ENCODE peak calls at places on chromosome 18, in seven cellular contexts. F is A549; M is stimulated activated CD4-positive, alpha-beta T cell treated with anti-CD3 and anti-CD28 coated beads, Interleukin-2, amount 100 ng/mL, for 24 hours; Q is germinal center; L is EH; I is MM.1S; Z is neuronal stem cell. J is an unnamed sample.

GRCh38 chr18:26763745-26764144 is 101.8 kb downstream of the AQP4 start:
- DNase-seq in F (no peak), I (no peak), Z (no peak), L (no peak), M (no peak), Q (no peak), J (no peak)

GRCh38 chr18:59085797-59086196 is 53.9 kb upstream of the SEC11C start:
- DNase-seq in L (peak; percentile 84), F (no peak), Q (no peak), I (no peak), M (no peak), Z (no peak), J (no peak)

GRCh38 chr18:21833619-21834300 is 93.2 kb downstream of the MIB1 start:
- DNase-seq in F (no peak), L (no peak), M (no peak), Q (no peak), I (no peak), Z (no peak), J (no peak)

GRCh38 chr18:78596794-78597193 is 382.8 kb upstream of the SALL3 start:
- DNase-seq in M (no peak), Q (no peak), Z (peak; percentile 20), I (no peak), L (no peak), F (no peak), J (peak; percentile 9)

GRCh38 chr18:13513015-13513414 is 213.3 kb downstream of the FAM210A start:
- DNase-seq in M (no peak), L (no peak), I (no peak), Q (no peak), Z (no peak), F (no peak), J (no peak)

GRCh38 chr18:69400976-69401474 is 337 bp downstream of the DOK6 start:
- DNase-seq in F (no peak), Z (peak; percentile 27), I (no peak), L (peak; percentile 11), M (no peak), Q (peak; percentile 5), J (no peak)

GRCh38 chr18:23716516-23716915 is 27.3 kb downstream of the LAMA3 start:
- DNase-seq in Z (no peak), M (no peak), L (peak; percentile 92), Q (no peak), I (no peak), F (no peak), J (peak; percentile 35)

GRCh38 chr18:11761553-11761952 is 72.5 kb downstream of the GNAL start:
- DNase-seq in F (peak; percentile 18), M (no peak), Z (no peak), Q (no peak), L (no peak), I (no peak), J (peak; percentile 25)

GRCh38 chr18:52160652-52161051 is 179.3 kb upstream of the DCC start:
- DNase-seq in I (no peak), Z (no peak), M (no peak), Q (no peak), F (peak; percentile 0), L (no peak), J (peak; percentile 76)

GRCh38 chr18:10352671-10353070 is 101.8 kb upstream of the APCDD1 start:
- DNase-seq in L (no peak), Q (no peak), M (no peak), Z (no peak), I (no peak), F (no peak), J (no peak)

GRCh38 chr18:12946549-12947354 is 1.1 kb upstream of the SEH1L start:
- DNase-seq in I (peak; percentile 21), F (peak; percentile 58), M (no peak), L (peak; percentile 96), Q (no peak), Z (peak; percentile 44), J (no peak)

GRCh38 chr18:24704921-24705620 is 244.6 kb downstream of the HRH4 start:
- DNase-seq in M (no peak), I (no peak), F (no peak), L (peak; percentile 79), Z (no peak), Q (no peak), J (no peak)

GRCh38 chr18:48402953-48403352 is 6.2 kb downstream of the ZBTB7C start:
- DNase-seq in Q (no peak), Z (no peak), F (no peak), I (no peak), L (no peak), M (no peak), J (no peak)

GRCh38 chr18:34921811-34922385 is 119.3 kb upstream of the MAPRE2 start:
- DNase-seq in L (no peak), I (no peak), Q (no peak), F (no peak), M (no peak), Z (no peak), J (no peak)

GRCh38 chr18:22250591-22250996 is 81.2 kb downstream of the GATA6 start:
- DNase-seq in Z (no peak), L (no peak), M (no peak), Q (no peak), I (no peak), F (no peak), J (no peak)

GRCh38 chr18:58915006-58915799 is 50.5 kb downstream of the ZNF532 start:
- DNase-seq in Q (no peak), L (peak; percentile 29), Z (no peak), F (peak; percentile 64), M (no peak), I (peak; percentile 77), J (no peak)

GRCh38 chr18:77461062-77461693 is 211.5 kb downstream of the GALR1 start:
- DNase-seq in I (no peak), L (no peak), M (no peak), F (no peak), Z (no peak), Q (no peak), J (no peak)

GRCh38 chr18:13617826-13618515 is 108.4 kb downstream of the FAM210A start:
- DNase-seq in I (no peak), M (no peak), Z (no peak), F (no peak), Q (no peak), L (no peak), J (no peak)

GRCh38 chr18:75210274-75211001 is at the start of gene TSHZ1:
- DNase-seq in Q (peak; percentile 70), M (peak; percentile 42), Z (peak; percentile 53), F (peak; percentile 76), L (peak; percentile 92), I (peak; percentile 86), J (no peak)

GRCh38 chr18:47946889-47947288 is 16.4 kb upstream of the SMAD2 start:
- DNase-seq in M (no peak), Q (no peak), F (no peak), Z (no peak), I (no peak), L (no peak), J (no peak)

GRCh38 chr18:60693426-60693825 is 320.9 kb upstream of the MC4R start:
- DNase-seq in M (no peak), F (no peak), Q (no peak), Z (no peak), L (no peak), I (no peak), J (no peak)

GRCh38 chr18:5627756-5628511 is 84.1 kb upstream of the EPB41L3 start:
- DNase-seq in M (no peak), F (no peak), I (no peak), Q (no peak), Z (no peak), L (no peak), J (no peak)

GRCh38 chr18:6624729-6625308 is 104.7 kb upstream of the ARHGAP28 start:
- DNase-seq in M (no peak), Q (no peak), I (no peak), Z (no peak), F (no peak), L (peak; percentile 70), J (no peak)

GRCh38 chr18:54444309-54444914 is 86.7 kb downstream of the C18orf54 start:
- DNase-seq in Z (peak; percentile 71), F (peak; percentile 57), L (peak; percentile 59), I (peak; percentile 61), Q (peak; percentile 19), M (peak; percentile 50), J (peak; percentile 45)

GRCh38 chr18:70464343-70465114 is 175.7 kb downstream of the SOCS6 start:
- DNase-seq in Z (peak; percentile 54), L (peak; percentile 70), Q (peak; percentile 6), I (peak; percentile 65), M (peak; percentile 49), F (peak; percentile 75), J (peak; percentile 20)

GRCh38 chr18:8603663-8604520 is 5.3 kb upstream of the RAB12 start:
- DNase-seq in M (no peak), L (peak; percentile 11), I (peak; percentile 45), Q (no peak), F (no peak), Z (no peak), J (no peak)

GRCh38 chr18:34493566-34494358 is 216.3 kb upstream of the DTNA start:
- DNase-seq in F (no peak), Q (peak; percentile 8), I (peak; percentile 68), Z (peak; percentile 40), M (peak; percentile 14), L (no peak), J (peak; percentile 30)

GRCh38 chr18:12645751-12646203 is 12.1 kb downstream of the SPIRE1 start:
- DNase-seq in F (no peak), I (no peak), M (no peak), Q (no peak), Z (no peak), L (no peak), J (no peak)

GRCh38 chr18:80196528-80197320 is 50.6 kb downstream of the PARD6G start:
- DNase-seq in Q (no peak), F (no peak), M (no peak), Z (peak; percentile 32), I (no peak), L (peak; percentile 66), J (no peak)

GRCh38 chr18:27994571-27994970 is 182.4 kb downstream of the CDH2 start:
- DNase-seq in M (no peak), F (no peak), Z (no peak), I (no peak), Q (no peak), L (no peak), J (no peak)

GRCh38 chr18:59792353-59792752 is 95.1 kb upstream of the CCBE1 start:
- DNase-seq in M (no peak), L (no peak), Z (no peak), I (no peak), Q (no peak), F (no peak), J (no peak)

GRCh38 chr18:49178736-49179135 is 228.0 kb upstream of the SMAD7 start:
- DNase-seq in M (no peak), L (peak; percentile 33), Z (no peak), Q (no peak), F (peak; percentile 48), I (no peak), J (no peak)

GRCh38 chr18:12441475-12442035 is 33.8 kb downstream of the PRELID3A start:
- DNase-seq in Q (no peak), I (no peak), F (no peak), L (no peak), Z (no peak), M (no peak), J (no peak)

GRCh38 chr18:55287935-55288868 is 299.8 kb downstream of the TCF4 start:
- DNase-seq in Z (no peak), F (no peak), L (no peak), I (no peak), Q (no peak), M (no peak), J (no peak)

GRCh38 chr18:31563778-31564177 is 27.9 kb upstream of the TTR start:
- DNase-seq in Z (no peak), L (no peak), I (no peak), M (no peak), F (no peak), Q (no peak), J (no peak)

GRCh38 chr18:32439802-32440201 is 30.9 kb downstream of the GAREM1 start:
- DNase-seq in F (peak; percentile 9), I (no peak), L (no peak), Q (peak; percentile 3), Z (no peak), M (peak; percentile 1), J (peak; percentile 15)